ENCODE peak calls at places on chromosomes 11 and 22, in nine cellular contexts. M is fibroblast of the conjunctiva; Q is A549; T is lung; I is activated CD8-positive, alpha-beta memory T cell treated with anti-CD3 and anti-CD28 coated beads for 24 hours; R is ecto neural progenitor cell; A is RPMI7951; O is neural crest cell; L is SW480. B is an unnamed sample.

GRCh38 chr11:66221726-66222236 is 46.7 kb upstream of the RAB1B start:
- DNase-seq in M (no peak), Q (no peak), T (no peak), I (no peak), R (no peak), A (peak), O (no peak), L (no peak), B (no peak)

GRCh38 chr11:113274708-113275582 is 39.4 kb upstream of the TTC12 start:
- DNase-seq in M (no peak), Q (peak), T (no peak), I (no peak), R (peak), A (no peak), O (no peak), L (no peak), B (no peak)

GRCh38 chr22:31628969-31629723 is 32.9 kb downstream of the PISD start:
- DNase-seq in M (no peak), Q (no peak), T (no peak), I (peak), R (peak), A (no peak), O (no peak), L (no peak), B (no peak)

GRCh38 chr11:120958185-120958584 is 65.7 kb upstream of the TBCEL start:
- DNase-seq in M (no peak), Q (no peak), T (no peak), I (no peak), R (no peak), A (no peak), O (no peak), L (no peak), B (no peak)

GRCh38 chr11:25593221-25593620 is 738.7 kb upstream of the ANO3 start:
- DNase-seq in M (no peak), Q (no peak), T (no peak), I (no peak), R (no peak), A (no peak), O (no peak), L (no peak), B (no peak)

GRCh38 chr11:46963848-46964247 is 27.3 kb downstream of the CSTPP1 start:
- DNase-seq in M (no peak), Q (no peak), T (no peak), I (no peak), R (no peak), A (no peak), O (no peak), L (no peak), B (no peak)

GRCh38 chr11:86978247-86978646 is 23.1 kb upstream of the FZD4 start:
- DNase-seq in M (no peak), Q (no peak), T (no peak), I (no peak), R (no peak), A (no peak), O (no peak), L (no peak), B (no peak)

GRCh38 chr11:45102361-45102809 is 44.1 kb upstream of the PRDM11 start:
- DNase-seq in M (no peak), Q (no peak), T (no peak), I (no peak), R (peak), A (peak), O (no peak), L (no peak), B (no peak)

GRCh38 chr11:75196426-75196825 is 44.1 kb upstream of the TPBGL start:
- DNase-seq in M (no peak), Q (no peak), T (no peak), I (no peak), R (no peak), A (no peak), O (no peak), L (no peak), B (no peak)

GRCh38 chr11:131305005-131305404 is 65.4 kb upstream of the NTM start:
- DNase-seq in M (no peak), Q (no peak), T (no peak), I (no peak), R (no peak), A (no peak), O (no peak), L (no peak), B (no peak)

GRCh38 chr11:44868455-44869421 is 81.9 kb downstream of the TP53I11 start:
- DNase-seq in M (no peak), Q (no peak), T (no peak), I (no peak), R (no peak), A (no peak), O (no peak), L (no peak), B (no peak)

GRCh38 chr22:43042101-43042780 is 27.3 kb upstream of the PACSIN2 start:
- DNase-seq in M (no peak), Q (no peak), T (no peak), I (no peak), R (no peak), A (peak), O (no peak), L (no peak), B (no peak)

GRCh38 chr11:113242767-113243397 is 71.5 kb upstream of the TTC12 start:
- DNase-seq in M (peak), Q (no peak), T (no peak), I (no peak), R (peak), A (peak), O (no peak), L (no peak), B (peak)